ENCODE peak calls at places on chromosomes 5 and 9, in four cellular contexts. R, F, M and B are unnamed samples.

GRCh38 chr5:107135391-107135790 is 535.3 kb downstream of the EFNA5 start:
- DNase-seq in R (no peak), M (no peak), F (no peak), B (no peak)

GRCh38 chr5:171432581-171433351 is 13.3 kb downstream of the FGF18 start:
- DNase-seq in M (no peak), F (no peak), R (no peak), B (no peak)

GRCh38 chr5:140041492-140042421 is 1.3 kb downstream of the NRG2 start:
- DNase-seq in M (no peak), F (peak), R (peak), B (peak)

GRCh38 chr9:78654324-78654723 is 357.4 kb downstream of the PSAT1 start:
- DNase-seq in M (no peak), F (no peak), R (no peak), B (no peak)

GRCh38 chr5:94524841-94525697 is 93.3 kb downstream of the KIAA0825 start:
- DNase-seq in M (peak), F (no peak), R (peak), B (peak)

GRCh38 chr5:178259623-178260536 is 27.3 kb upstream of the PHYKPL start:
- DNase-seq in F (no peak), R (no peak), M (no peak), B (no peak)

GRCh38 chr9:101442248-101443136 is 6.9 kb upstream of the ALDOB start:
- DNase-seq in F (no peak), R (no peak), M (no peak), B (no peak)

GRCh38 chr5:100694100-100694499 is 158.9 kb downstream of the FAM174A start:
- DNase-seq in R (no peak), M (no peak), F (no peak), B (no peak)

GRCh38 chr5:74630387-74631087 is 10.0 kb downstream of the ENC1 start:
- DNase-seq in M (no peak), F (no peak), R (no peak), B (no peak)

GRCh38 chr9:116482740-116483139 is 204.4 kb upstream of the TRIM32 start:
- DNase-seq in R (no peak), F (peak), M (no peak), B (no peak)

GRCh38 chr5:55063220-55063863 is 39.1 kb upstream of the GZMA start:
- DNase-seq in M (no peak), F (no peak), R (no peak), B (no peak)

GRCh38 chr5:33565304-33565703 is 124.5 kb downstream of the TARS1 start:
- DNase-seq in F (no peak), M (no peak), R (no peak), B (no peak)

GRCh38 chr5:108900668-108901067 is 153.0 kb downstream of the FER start:
- DNase-seq in M (no peak), F (no peak), R (no peak), B (no peak)
- TF ChIP-seq SUZ12 in M (no peak), F (no peak), R (no peak), B (no peak)

GRCh38 chr9:76371901-76372300 is 22.3 kb downstream of the RFK start:
- DNase-seq in F (no peak), M (no peak), R (no peak), B (no peak)
- TF ChIP-seq SUZ12 in F (no peak), M (no peak), R (no peak), B (no peak)

GRCh38 chr9:136854842-136855460 is 2.8 kb downstream of the MAMDC4 start:
- DNase-seq in M (no peak), R (no peak), F (peak), B (no peak)
- TF ChIP-seq SUZ12 in M (no peak), R (no peak), F (no peak), B (no peak)

GRCh38 chr9:98011122-98011521 is 28.0 kb downstream of the ANP32B start:
- DNase-seq in M (no peak), F (no peak), R (no peak), B (no peak)

GRCh38 chr9:98009437-98009836 is 26.3 kb downstream of the ANP32B start:
- DNase-seq in F (no peak), R (no peak), M (no peak), B (no peak)

GRCh38 chr9:98010450-98010849 is 27.3 kb downstream of the ANP32B start:
- DNase-seq in F (no peak), M (no peak), R (peak), B (no peak)

GRCh38 chr9:98008764-98009163 is 25.6 kb downstream of the ANP32B start:
- DNase-seq in R (no peak), F (no peak), M (no peak), B (no peak)

GRCh38 chr9:98009926-98010325 is 26.8 kb downstream of the ANP32B start:
- DNase-seq in M (no peak), F (no peak), R (no peak), B (no peak)
- TF ChIP-seq SUZ12 in M (no peak), F (no peak), R (no peak), B (no peak)

GRCh38 chr9:16918920-16919319 is 48.5 kb upstream of the BNC2 start:
- DNase-seq in M (no peak), R (no peak), F (no peak), B (no peak)
- TF ChIP-seq SUZ12 in M (no peak), R (no peak), F (no peak), B (no peak)

GRCh38 chr9:76761448-76761847 is 2.8 kb upstream of the PCA3 start:
- DNase-seq in F (no peak), R (no peak), M (no peak), B (no peak)
- TF ChIP-seq SUZ12 in F (no peak), R (no peak), M (no peak), B (no peak)